ENCODE peak calls at places on chromosomes 16 and 17, in ten cellular contexts. C is endothelial cell, V is mucosa of descending colon, H is cardiac fibroblast, S is WTC11, P is neural progenitor cell, N is AG04449, Z is GM13976, G is colonic mucosa, M is esophagus squamous epithelium. T is an unnamed sample.

GRCh38 chr16:66443269-66443652 is 16.2 kb downstream of the BEAN1 start:
- DNase-seq in C (no peak), V (no peak), H (no peak), S (no peak), P (no peak), N (no peak), Z (no peak), G (no peak), M (no peak), T (no peak)

GRCh38 chr16:48256579-48257177 is 9.3 kb upstream of the ABCC11 start:
- DNase-seq in C (no peak), V (no peak), H (no peak), S (no peak), P (no peak), N (no peak), Z (no peak), G (no peak), M (no peak), T (no peak)

GRCh38 chr17:6110592-6110991 is 40.4 kb downstream of the WSCD1 start:
- DNase-seq in C (no peak), V (peak; percentile 42), H (no peak), S (no peak), P (no peak), N (no peak), Z (peak; percentile 57), G (peak; percentile 55), M (no peak), T (no peak)

GRCh38 chr16:85245307-85246172 is 133.3 kb upstream of the CIBAR2 start:
- DNase-seq in C (peak; percentile 75), V (peak; percentile 63), H (peak; percentile 85), S (peak; percentile 73), P (peak; percentile 85), N (no peak), Z (peak; percentile 79), G (peak; percentile 55), M (no peak), T (peak; percentile 70)

GRCh38 chr17:80923211-80924110 is 68.2 kb upstream of the CHMP6 start:
- DNase-seq in C (no peak), V (no peak), H (no peak), S (no peak), P (no peak), N (no peak), Z (no peak), G (no peak), M (no peak), T (no peak)

GRCh38 chr17:61411944-61412859 is 12.6 kb downstream of the TBX2 start:
- DNase-seq in C (peak; percentile 90), V (peak; percentile 82), H (peak; percentile 83), S (peak; percentile 81), P (peak; percentile 92), N (no peak), Z (peak; percentile 95), G (peak; percentile 79), M (no peak), T (peak; percentile 78)

GRCh38 chr16:10831899-10832886 is 13.6 kb upstream of the TVP23A start:
- DNase-seq in C (no peak), V (no peak), H (no peak), S (no peak), P (no peak), N (no peak), Z (no peak), G (no peak), M (no peak), T (no peak)

GRCh38 chr16:50309527-50310307 is 43.4 kb downstream of the ADCY7 start:
- DNase-seq in C (no peak), V (no peak), H (no peak), S (no peak), P (no peak), N (no peak), Z (peak; percentile 27), G (no peak), M (no peak), T (no peak)

GRCh38 chr16:1708083-1708767 is 2.2 kb downstream of the MAPK8IP3 start:
- DNase-seq in C (no peak), V (no peak), H (no peak), S (no peak), P (no peak), N (no peak), Z (no peak), G (no peak), M (no peak), T (no peak)

GRCh38 chr16:1708768-1709180 is 2.8 kb downstream of the MAPK8IP3 start:
- DNase-seq in C (no peak), V (no peak), H (peak; percentile 70), S (no peak), P (no peak), N (no peak), Z (no peak), G (no peak), M (no peak), T (no peak)

GRCh38 chr16:1705688-1706385 is at the start of gene MAPK8IP3:
- DNase-seq in C (peak; percentile 99), V (peak; percentile 92), H (peak; percentile 93), S (peak; percentile 92), P (peak; percentile 97), N (no peak), Z (peak; percentile 99), G (peak; percentile 93), M (peak; percentile 62), T (peak; percentile 98)

GRCh38 chr16:1706386-1707192 is 594 bp downstream of the MAPK8IP3 start:
- DNase-seq in C (peak; percentile 22), V (peak; percentile 16), H (peak; percentile 34), S (peak; percentile 29), P (peak; percentile 44), N (no peak), Z (peak; percentile 71), G (peak; percentile 25), M (no peak), T (no peak)

DNA sequence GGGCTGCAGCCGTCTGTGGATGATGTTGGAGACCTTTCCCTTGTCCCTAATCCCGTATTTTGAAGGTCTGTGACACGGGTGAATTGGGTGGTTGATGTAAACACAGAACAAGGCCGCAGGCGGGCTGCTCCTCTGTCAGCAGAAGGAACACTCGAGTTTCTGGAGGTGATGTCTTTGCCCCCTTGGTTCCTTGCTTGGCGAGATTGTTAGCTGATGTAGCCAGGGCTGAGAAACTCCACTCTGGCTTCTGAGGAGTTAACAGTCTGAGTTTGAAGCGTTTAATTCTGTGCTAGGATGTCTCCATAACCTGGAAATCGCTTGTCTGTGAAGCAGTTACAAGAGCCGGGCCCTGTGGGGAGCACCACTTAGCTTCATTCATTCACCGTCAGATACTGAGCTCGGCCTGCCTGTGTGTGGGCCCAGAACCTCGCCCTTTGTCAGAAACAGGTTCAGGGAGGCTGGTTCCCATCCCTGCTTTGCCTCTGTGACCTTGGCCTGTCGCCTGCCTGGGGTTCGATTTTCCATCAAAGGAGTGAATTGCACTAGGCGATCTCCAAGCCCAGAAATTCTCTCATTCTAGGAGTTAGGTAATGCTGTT is 1.3 kb downstream of the MAPK8IP3 start:
- DNase-seq in C (no peak), V (peak; percentile 16), H (peak; percentile 42), S (peak; percentile 25), P (peak; percentile 48), N (no peak), Z (peak; percentile 48), G (no peak), M (no peak), T (no peak)
- TF ChIP-seq CTCF in C (no peak), V (no peak), H (no peak), S (no peak), P (no peak), N (no peak), Z (no peak), G (no peak), M (no peak), T (no peak)

DNA sequence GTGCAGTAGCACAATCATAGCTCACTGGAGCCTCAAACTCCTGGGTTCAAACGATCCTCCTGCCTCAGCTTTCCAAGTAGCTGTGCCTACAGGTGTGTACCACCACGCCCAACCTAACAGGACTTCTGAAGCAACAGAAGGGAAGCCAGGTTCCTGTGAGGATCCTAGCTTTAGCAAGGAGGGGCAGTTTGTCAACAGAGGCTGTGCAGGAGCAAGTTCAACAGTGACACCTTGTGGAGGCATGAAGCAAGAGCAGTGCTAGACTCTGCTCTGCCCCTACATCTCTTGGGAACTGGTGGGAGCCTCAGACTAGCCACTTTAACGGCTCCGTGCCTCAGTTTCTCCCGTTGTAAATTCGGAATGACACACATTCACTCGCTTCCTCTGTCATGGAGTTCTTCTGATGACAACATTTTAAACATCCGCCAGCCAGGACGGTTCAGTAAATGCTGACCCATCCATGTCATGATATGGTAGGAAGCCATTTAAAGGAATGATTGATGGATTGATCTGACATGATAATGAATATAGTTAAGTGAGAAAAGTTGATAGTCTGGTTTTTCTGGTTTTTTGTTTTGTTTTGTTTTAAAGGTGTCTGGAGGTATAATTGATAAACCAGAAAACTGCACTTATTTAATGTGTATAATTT is 218.7 kb downstream of the MRTFB start:
- DNase-seq in C (no peak), V (no peak), H (no peak), S (peak; percentile 62), P (peak; percentile 68), N (no peak), Z (no peak), G (no peak), M (no peak), T (peak; percentile 54)
- TF ChIP-seq CTCF in C (peak; percentile 66), V (no peak), H (peak; percentile 60), S (peak; percentile 82), P (peak; percentile 69), N (peak; percentile 31), Z (peak; percentile 11), G (no peak), M (peak; percentile 49), T (peak; percentile 69)

GRCh38 chr16:46627746-46628145 is 6.6 kb upstream of the SHCBP1 start:
- DNase-seq in C (no peak), V (no peak), H (no peak), S (no peak), P (no peak), N (no peak), Z (no peak), G (no peak), M (no peak), T (no peak)

GRCh38 chr16:46632778-46633733 is 11.9 kb upstream of the SHCBP1 start:
- DNase-seq in C (no peak), V (no peak), H (no peak), S (peak; percentile 80), P (peak; percentile 76), N (no peak), Z (no peak), G (no peak), M (no peak), T (no peak)

GRCh38 chr16:46629331-46629843 is 8.2 kb upstream of the SHCBP1 start:
- DNase-seq in C (peak; percentile 24), V (no peak), H (peak; percentile 75), S (no peak), P (peak; percentile 41), N (no peak), Z (peak; percentile 41), G (peak; percentile 23), M (no peak), T (peak; percentile 35)
- TF ChIP-seq CTCF in C (peak; percentile 39), V (no peak), H (peak; percentile 53), S (no peak), P (peak; percentile 45), N (peak; percentile 33), Z (no peak), G (no peak), M (peak; percentile 34), T (no peak)

GRCh38 chr17:64130559-64131001 is 636 bp upstream of the ERN1 start:
- DNase-seq in C (no peak), V (peak; percentile 59), H (peak; percentile 76), S (no peak), P (no peak), N (no peak), Z (peak; percentile 59), G (peak; percentile 53), M (no peak), T (no peak)

GRCh38 chr17:64131606-64132270 is 1.8 kb upstream of the ERN1 start:
- DNase-seq in C (no peak), V (no peak), H (no peak), S (no peak), P (no peak), N (no peak), Z (no peak), G (no peak), M (no peak), T (no peak)

GRCh38 chr17:64128787-64129514 is 993 bp downstream of the ERN1 start:
- DNase-seq in C (no peak), V (peak; percentile 60), H (peak; percentile 53), S (no peak), P (no peak), N (no peak), Z (no peak), G (peak; percentile 62), M (no peak), T (peak; percentile 16)

GRCh38 chr17:64129515-64129764 is 504 bp downstream of the ERN1 start:
- DNase-seq in C (no peak), V (no peak), H (no peak), S (no peak), P (no peak), N (no peak), Z (no peak), G (no peak), M (no peak), T (no peak)

GRCh38 chr17:64129765-64130558 is at the start of gene ERN1:
- DNase-seq in C (peak; percentile 93), V (peak; percentile 94), H (peak; percentile 98), S (peak; percentile 89), P (peak; percentile 96), N (peak; percentile 56), Z (peak; percentile 95), G (peak; percentile 95), M (peak; percentile 76), T (peak; percentile 88)
- TF ChIP-seq CTCF in C (no peak), V (no peak), H (no peak), S (no peak), P (no peak), N (no peak), Z (no peak), G (no peak), M (peak; percentile 3), T (no peak)

T was measured in Calu3.